ENCODE peak calls at places on chromosomes 1 and 21, in seven cellular contexts. One of them, this sample, is unnamed.

GRCh38 chr1:167934407-167935251 is 1.9 kb upstream of the DCAF6 start:
- DNase-seq in A549: peak; percentile 21
- DNase-seq in stomach: no peak
- DNase-seq in cardiac muscle cell: peak; percentile 48
- DNase-seq in left lung: no peak
- DNase-seq in pancreas: no peak
- DNase-seq in hepatocyte: no peak
- DNase-seq in this sample: no peak

GRCh38 chr1:66533804-66534745 is at the start of gene SGIP1:
- DNase-seq in A549: no peak
- DNase-seq in pancreas: no peak
- DNase-seq in stomach: peak; percentile 46
- DNase-seq in left lung: peak; percentile 57
- DNase-seq in cardiac muscle cell: peak; percentile 78
- DNase-seq in hepatocyte: peak; percentile 72
- DNase-seq in this sample: peak; percentile 23

GRCh38 chr1:31626451-31627202 is 9.1 kb downstream of the HCRTR1 start:
- DNase-seq in A549: no peak
- DNase-seq in left lung: no peak
- DNase-seq in hepatocyte: peak; percentile 27
- DNase-seq in cardiac muscle cell: peak; percentile 51
- DNase-seq in stomach: no peak
- DNase-seq in pancreas: no peak
- DNase-seq in this sample: no peak

GRCh38 chr21:41186763-41187536 is 19.0 kb downstream of the BACE2 start:
- DNase-seq in left lung: no peak
- DNase-seq in hepatocyte: peak; percentile 19
- DNase-seq in stomach: no peak
- DNase-seq in cardiac muscle cell: no peak
- DNase-seq in pancreas: no peak
- DNase-seq in A549: no peak
- DNase-seq in this sample: no peak

GRCh38 chr1:30995990-30996612 is 69.4 kb downstream of the PUM1 start:
- DNase-seq in stomach: no peak
- DNase-seq in left lung: no peak
- DNase-seq in hepatocyte: no peak
- DNase-seq in cardiac muscle cell: no peak
- DNase-seq in A549: no peak
- DNase-seq in pancreas: no peak
- DNase-seq in this sample: no peak

GRCh38 chr1:112727716-112728115 is 12.6 kb upstream of the PPM1J start:
- DNase-seq in A549: no peak
- DNase-seq in stomach: no peak
- DNase-seq in cardiac muscle cell: no peak
- DNase-seq in hepatocyte: no peak
- DNase-seq in left lung: no peak
- DNase-seq in pancreas: no peak
- DNase-seq in this sample: no peak

GRCh38 chr1:226534098-226534497 is 14.5 kb upstream of the STUM start:
- DNase-seq in left lung: no peak
- DNase-seq in A549: no peak
- DNase-seq in hepatocyte: no peak
- DNase-seq in stomach: no peak
- DNase-seq in pancreas: no peak
- DNase-seq in cardiac muscle cell: no peak
- DNase-seq in this sample: no peak

GRCh38 chr1:1315435-1315901 is 7.1 kb downstream of the PUSL1 start:
- DNase-seq in left lung: no peak
- DNase-seq in pancreas: no peak
- DNase-seq in cardiac muscle cell: no peak
- DNase-seq in hepatocyte: no peak
- DNase-seq in A549: no peak
- DNase-seq in stomach: no peak
- DNase-seq in this sample: no peak

GRCh38 chr1:178864326-178864725 is 6.6 kb downstream of the ANGPTL1 start:
- DNase-seq in stomach: no peak
- DNase-seq in hepatocyte: peak; percentile 19
- DNase-seq in A549: no peak
- DNase-seq in cardiac muscle cell: peak; percentile 21
- DNase-seq in pancreas: no peak
- DNase-seq in left lung: no peak
- DNase-seq in this sample: no peak

GRCh38 chr1:55789466-55789865 is 574.3 kb upstream of the USP24 start:
- DNase-seq in pancreas: no peak
- DNase-seq in stomach: no peak
- DNase-seq in cardiac muscle cell: no peak
- DNase-seq in left lung: no peak
- DNase-seq in hepatocyte: no peak
- DNase-seq in A549: no peak
- DNase-seq in this sample: no peak

GRCh38 chr1:68384872-68385390 is 64.8 kb downstream of the RPE65 start:
- DNase-seq in cardiac muscle cell: peak; percentile 93
- DNase-seq in stomach: no peak
- DNase-seq in A549: no peak
- DNase-seq in hepatocyte: no peak
- DNase-seq in pancreas: peak; percentile 16
- DNase-seq in left lung: no peak
- DNase-seq in this sample: no peak

GRCh38 chr1:54465351-54465811 is 59.2 kb upstream of the SSBP3 start:
- DNase-seq in left lung: no peak
- DNase-seq in cardiac muscle cell: no peak
- DNase-seq in pancreas: no peak
- DNase-seq in A549: no peak
- DNase-seq in hepatocyte: peak; percentile 46
- DNase-seq in stomach: no peak
- DNase-seq in this sample: no peak

GRCh38 chr1:77095231-77095630 is 124.0 kb downstream of the PIGK start:
- DNase-seq in left lung: no peak
- DNase-seq in hepatocyte: no peak
- DNase-seq in pancreas: no peak
- DNase-seq in A549: no peak
- DNase-seq in stomach: no peak
- DNase-seq in cardiac muscle cell: no peak
- DNase-seq in this sample: no peak

GRCh38 chr1:228867951-228868730 is 132.9 kb downstream of the RHOU start:
- DNase-seq in pancreas: no peak
- DNase-seq in hepatocyte: no peak
- DNase-seq in A549: no peak
- DNase-seq in stomach: peak; percentile 47
- DNase-seq in left lung: no peak
- DNase-seq in cardiac muscle cell: no peak
- DNase-seq in this sample: no peak

GRCh38 chr1:160777486-160778089 is 18.4 kb upstream of the LY9 start:
- DNase-seq in cardiac muscle cell: peak; percentile 42
- DNase-seq in left lung: no peak
- DNase-seq in pancreas: no peak
- DNase-seq in stomach: peak; percentile 68
- DNase-seq in A549: peak; percentile 35
- DNase-seq in hepatocyte: peak; percentile 54
- DNase-seq in this sample: no peak

GRCh38 chr1:27542463-27543273 is 52.7 kb upstream of the WASF2 start:
- DNase-seq in left lung: peak; percentile 82
- DNase-seq in hepatocyte: peak; percentile 95
- DNase-seq in cardiac muscle cell: peak; percentile 50
- DNase-seq in A549: peak; percentile 94
- DNase-seq in pancreas: no peak
- DNase-seq in stomach: peak; percentile 75
- DNase-seq in this sample: no peak

GRCh38 chr1:8733463-8733862 is 84.0 kb downstream of the RERE start:
- DNase-seq in left lung: no peak
- DNase-seq in A549: no peak
- DNase-seq in pancreas: no peak
- DNase-seq in stomach: peak; percentile 46
- DNase-seq in hepatocyte: no peak
- DNase-seq in cardiac muscle cell: no peak
- DNase-seq in this sample: no peak

GRCh38 chr1:94614980-94615379 is 73.4 kb upstream of the F3 start:
- DNase-seq in left lung: peak; percentile 72
- DNase-seq in hepatocyte: no peak
- DNase-seq in cardiac muscle cell: no peak
- DNase-seq in A549: no peak
- DNase-seq in pancreas: no peak
- DNase-seq in stomach: peak; percentile 53
- DNase-seq in this sample: no peak

GRCh38 chr21:38950388-38951094 is 144.8 kb downstream of the ETS2 start:
- DNase-seq in pancreas: no peak
- DNase-seq in A549: peak; percentile 33
- DNase-seq in stomach: peak; percentile 37
- DNase-seq in left lung: no peak
- DNase-seq in hepatocyte: peak; percentile 77
- DNase-seq in cardiac muscle cell: peak; percentile 49
- DNase-seq in this sample: no peak

GRCh38 chr1:43034778-43035177 is 76.1 kb upstream of the SLC2A1 start:
- DNase-seq in pancreas: no peak
- DNase-seq in hepatocyte: no peak
- DNase-seq in cardiac muscle cell: no peak
- DNase-seq in stomach: no peak
- DNase-seq in left lung: no peak
- DNase-seq in A549: no peak
- DNase-seq in this sample: no peak
- H3K4me1 ChIP-seq in pancreas: peaks cover 6% of the 10 kb centered on the region
- H3K4me1 ChIP-seq in hepatocyte: peaks cover 30% of the 10 kb centered on the region
- H3K4me1 ChIP-seq in cardiac muscle cell: no peaks in the 10 kb centered on the region
- H3K4me1 ChIP-seq in stomach: no peaks in the 10 kb centered on the region
- H3K4me1 ChIP-seq in left lung: no peaks in the 10 kb centered on the region
- H3K4me1 ChIP-seq in A549: peaks cover 14% of the 10 kb centered on the region
- H3K4me1 ChIP-seq in this sample: peaks cover 8% of the 10 kb centered on the region

DNA sequence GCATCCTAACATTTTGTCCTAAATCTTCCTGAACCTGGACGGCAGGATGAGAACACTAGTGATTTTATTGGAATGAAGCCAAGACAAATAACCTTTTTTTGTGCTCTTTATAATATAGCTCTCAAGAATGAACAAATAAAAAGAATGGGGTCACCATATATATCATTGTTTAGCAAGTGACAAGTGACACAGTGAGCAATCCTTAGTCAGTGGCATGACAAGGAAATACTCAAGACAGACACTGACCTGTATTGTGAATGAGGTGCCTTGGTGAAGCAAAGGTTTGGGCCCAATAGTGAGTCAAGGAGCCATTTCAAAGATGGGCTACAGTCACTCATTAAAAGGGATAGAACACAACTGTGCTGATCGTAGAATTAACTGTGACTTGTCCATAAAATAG is 35.7 kb downstream of the PTGFR start:
- DNase-seq in pancreas: no peak
- DNase-seq in left lung: no peak
- DNase-seq in cardiac muscle cell: no peak
- DNase-seq in A549: no peak
- DNase-seq in stomach: no peak
- DNase-seq in hepatocyte: no peak
- DNase-seq in this sample: no peak
- H3K27ac ChIP-seq in pancreas: no peak overlapping the region
- H3K27ac ChIP-seq in left lung: no peak overlapping the region
- H3K27ac ChIP-seq in cardiac muscle cell: no peak overlapping the region
- H3K27ac ChIP-seq in A549: no peak overlapping the region
- H3K27ac ChIP-seq in stomach: no peak overlapping the region
- H3K27ac ChIP-seq in hepatocyte: no peak overlapping the region
- H3K27ac ChIP-seq in this sample: no peak overlapping the region

GRCh38 chr1:169586395-169587255 is at the start of gene F5:
- DNase-seq in left lung: peak; percentile 80
- DNase-seq in A549: peak; percentile 73
- DNase-seq in pancreas: peak; percentile 67
- DNase-seq in cardiac muscle cell: peak; percentile 75
- DNase-seq in hepatocyte: peak; percentile 84
- DNase-seq in stomach: peak; percentile 82
- DNase-seq in this sample: peak; percentile 25

GRCh38 chr1:169586067-169586394 is 250 bp downstream of the F5 start:
- DNase-seq in stomach: no peak
- DNase-seq in pancreas: no peak
- DNase-seq in A549: no peak
- DNase-seq in cardiac muscle cell: no peak
- DNase-seq in left lung: no peak
- DNase-seq in hepatocyte: no peak
- DNase-seq in this sample: no peak

GRCh38 chr1:169590932-169591331 is 4.7 kb upstream of the F5 start:
- DNase-seq in hepatocyte: no peak
- DNase-seq in pancreas: no peak
- DNase-seq in A549: no peak
- DNase-seq in stomach: no peak
- DNase-seq in cardiac muscle cell: no peak
- DNase-seq in left lung: no peak
- DNase-seq in this sample: no peak

GRCh38 chr1:169588112-169588511 is 1.8 kb upstream of the F5 start:
- DNase-seq in pancreas: no peak
- DNase-seq in left lung: no peak
- DNase-seq in stomach: no peak
- DNase-seq in hepatocyte: no peak
- DNase-seq in cardiac muscle cell: no peak
- DNase-seq in A549: no peak
- DNase-seq in this sample: no peak

DNA sequence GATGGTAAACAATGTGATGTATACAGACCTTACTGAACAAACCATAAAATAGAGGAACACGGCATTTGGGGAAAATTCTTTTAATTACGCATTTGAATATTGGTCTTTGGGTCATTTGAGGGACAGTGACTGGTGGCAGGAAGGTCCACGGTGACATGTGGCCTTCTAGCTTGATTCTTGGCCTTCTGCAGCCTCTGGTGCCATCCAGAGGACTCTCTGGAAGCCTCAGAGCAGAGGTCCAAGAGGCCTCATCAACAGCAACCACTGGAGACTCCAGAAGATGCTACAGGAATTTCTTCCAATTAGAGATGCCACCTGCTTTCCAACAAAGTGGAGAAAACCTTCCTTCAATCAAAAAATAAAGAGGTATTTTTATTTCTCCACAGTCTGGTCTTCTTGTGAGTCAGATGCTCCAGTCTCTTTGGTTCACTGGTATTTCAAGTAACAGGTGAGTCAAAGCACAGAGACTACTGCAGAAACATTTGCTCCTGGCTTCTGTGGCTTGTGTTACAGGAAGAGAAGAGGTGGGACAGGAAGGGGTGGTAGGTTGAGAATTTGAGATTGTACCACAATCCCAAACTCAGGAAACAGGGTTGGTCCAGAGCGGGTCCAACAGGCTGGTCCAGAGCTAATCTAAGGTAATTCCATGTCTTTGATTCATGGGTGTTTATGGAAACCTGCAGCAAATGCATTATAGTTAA is 2.7 kb upstream of the F5 start:
- DNase-seq in left lung: no peak
- DNase-seq in A549: no peak
- DNase-seq in hepatocyte: no peak
- DNase-seq in stomach: no peak
- DNase-seq in pancreas: no peak
- DNase-seq in cardiac muscle cell: no peak
- DNase-seq in this sample: no peak
- TF ChIP-seq CTCF in left lung: no peak
- TF ChIP-seq CTCF in A549: no peak
- TF ChIP-seq CTCF in hepatocyte: no peak
- TF ChIP-seq CTCF in stomach: no peak
- TF ChIP-seq CTCF in pancreas: no peak
- TF ChIP-seq CTCF in cardiac muscle cell: no peak
- TF ChIP-seq CTCF in this sample: no peak

GRCh38 chr1:15592285-15592684 is 7.4 kb upstream of the AGMAT start:
- DNase-seq in left lung: no peak
- DNase-seq in A549: no peak
- DNase-seq in cardiac muscle cell: no peak
- DNase-seq in stomach: no peak
- DNase-seq in hepatocyte: no peak
- DNase-seq in pancreas: no peak
- DNase-seq in this sample: no peak

GRCh38 chr1:15598436-15598835 is 13.6 kb upstream of the AGMAT start:
- DNase-seq in cardiac muscle cell: no peak
- DNase-seq in A549: no peak
- DNase-seq in hepatocyte: no peak
- DNase-seq in pancreas: no peak
- DNase-seq in stomach: no peak
- DNase-seq in left lung: no peak
- DNase-seq in this sample: no peak

GRCh38 chr1:15595809-15596730 is 11.2 kb upstream of the AGMAT start:
- DNase-seq in A549: no peak
- DNase-seq in pancreas: no peak
- DNase-seq in left lung: no peak
- DNase-seq in stomach: no peak
- DNase-seq in cardiac muscle cell: no peak
- DNase-seq in hepatocyte: no peak
- DNase-seq in this sample: no peak
- H3K4me1 ChIP-seq in A549: peaks cover 3% of the 10 kb centered on the region
- H3K4me1 ChIP-seq in pancreas: no peaks in the 10 kb centered on the region
- H3K4me1 ChIP-seq in left lung: no peaks in the 10 kb centered on the region
- H3K4me1 ChIP-seq in stomach: peaks cover 2% of the 10 kb centered on the region
- H3K4me1 ChIP-seq in cardiac muscle cell: peaks cover 15% of the 10 kb centered on the region
- H3K4me1 ChIP-seq in hepatocyte: no peaks in the 10 kb centered on the region
- H3K4me1 ChIP-seq in this sample: no peaks in the 10 kb centered on the region

This sample was measured in tibial nerve.